ENCODE peak calls at places on chromosomes 5 and 9, in ten cellular contexts. One of them, this sample, is unnamed.
A peak's percentile ranks its signal among the peaks of the same experiment; 100 is the strongest.

GRCh38 chr9:137312852-137313325 is 10.8 kb upstream of the NRARP start:
- DNase-seq in AG09309: no peak
- DNase-seq in fibroblast of pulmonary artery: no peak
- DNase-seq in effector memory CD4-positive, alpha-beta T cell: no peak
- DNase-seq in EL: no peak
- DNase-seq in glutamatergic neuron: peak; percentile 21
- DNase-seq in Kasumi-1: no peak
- DNase-seq in naive thymus-derived CD4-positive, alpha-beta T cell: no peak
- DNase-seq in B cell: peak; percentile 47
- DNase-seq in glomerular endothelial cell: no peak
- DNase-seq in this sample: no peak

GRCh38 chr5:111070272-111071134 is 1.0 kb upstream of the TSLP start:
- DNase-seq in AG09309: no peak
- DNase-seq in fibroblast of pulmonary artery: no peak
- DNase-seq in effector memory CD4-positive, alpha-beta T cell: no peak
- DNase-seq in EL: peak; percentile 41
- DNase-seq in glutamatergic neuron: peak; percentile 73
- DNase-seq in Kasumi-1: no peak
- DNase-seq in naive thymus-derived CD4-positive, alpha-beta T cell: no peak
- DNase-seq in B cell: no peak
- DNase-seq in glomerular endothelial cell: no peak
- DNase-seq in this sample: no peak

GRCh38 chr5:134879456-134879855 is 5.3 kb downstream of the TXNDC15 start:
- DNase-seq in AG09309: no peak
- DNase-seq in fibroblast of pulmonary artery: no peak
- DNase-seq in effector memory CD4-positive, alpha-beta T cell: no peak
- DNase-seq in EL: no peak
- DNase-seq in glutamatergic neuron: no peak
- DNase-seq in Kasumi-1: no peak
- DNase-seq in naive thymus-derived CD4-positive, alpha-beta T cell: no peak
- DNase-seq in B cell: no peak
- DNase-seq in glomerular endothelial cell: no peak
- DNase-seq in this sample: no peak

GRCh38 chr9:92950359-92950955 is 3.1 kb downstream of the FGD3 start:
- DNase-seq in AG09309: no peak
- DNase-seq in fibroblast of pulmonary artery: no peak
- DNase-seq in effector memory CD4-positive, alpha-beta T cell: no peak
- DNase-seq in EL: no peak
- DNase-seq in glutamatergic neuron: no peak
- DNase-seq in Kasumi-1: no peak
- DNase-seq in naive thymus-derived CD4-positive, alpha-beta T cell: no peak
- DNase-seq in B cell: no peak
- DNase-seq in glomerular endothelial cell: no peak
- DNase-seq in this sample: no peak

GRCh38 chr5:136062563-136063274 is 33.9 kb downstream of the TGFBI start:
- DNase-seq in AG09309: no peak
- DNase-seq in fibroblast of pulmonary artery: peak; percentile 65
- DNase-seq in effector memory CD4-positive, alpha-beta T cell: no peak
- DNase-seq in EL: peak; percentile 39
- DNase-seq in glutamatergic neuron: no peak
- DNase-seq in Kasumi-1: peak; percentile 83
- DNase-seq in naive thymus-derived CD4-positive, alpha-beta T cell: no peak
- DNase-seq in B cell: no peak
- DNase-seq in glomerular endothelial cell: no peak
- DNase-seq in this sample: peak; percentile 62

GRCh38 chr5:40240111-40240510 is 439.6 kb upstream of the PTGER4 start:
- DNase-seq in AG09309: no peak
- DNase-seq in fibroblast of pulmonary artery: peak; percentile 24
- DNase-seq in effector memory CD4-positive, alpha-beta T cell: no peak
- DNase-seq in EL: peak; percentile 36
- DNase-seq in glutamatergic neuron: no peak
- DNase-seq in Kasumi-1: no peak
- DNase-seq in naive thymus-derived CD4-positive, alpha-beta T cell: no peak
- DNase-seq in B cell: no peak
- DNase-seq in glomerular endothelial cell: no peak
- DNase-seq in this sample: peak; percentile 23

GRCh38 chr5:57783693-57784092 is 301.1 kb upstream of the ACTBL2 start:
- DNase-seq in AG09309: no peak
- DNase-seq in fibroblast of pulmonary artery: no peak
- DNase-seq in effector memory CD4-positive, alpha-beta T cell: no peak
- DNase-seq in EL: peak; percentile 23
- DNase-seq in glutamatergic neuron: no peak
- DNase-seq in Kasumi-1: no peak
- DNase-seq in naive thymus-derived CD4-positive, alpha-beta T cell: no peak
- DNase-seq in B cell: no peak
- DNase-seq in glomerular endothelial cell: no peak
- DNase-seq in this sample: no peak

GRCh38 chr5:119302916-119303897 is 52.6 kb upstream of the TNFAIP8 start:
- DNase-seq in AG09309: peak; percentile 91
- DNase-seq in fibroblast of pulmonary artery: peak; percentile 93
- DNase-seq in effector memory CD4-positive, alpha-beta T cell: no peak
- DNase-seq in EL: peak; percentile 98
- DNase-seq in glutamatergic neuron: no peak
- DNase-seq in Kasumi-1: peak; percentile 69
- DNase-seq in naive thymus-derived CD4-positive, alpha-beta T cell: no peak
- DNase-seq in B cell: no peak
- DNase-seq in glomerular endothelial cell: peak; percentile 37
- DNase-seq in this sample: peak; percentile 70

GRCh38 chr5:140293091-140293996 is 9.6 kb downstream of the PFDN1 start:
- DNase-seq in AG09309: no peak
- DNase-seq in fibroblast of pulmonary artery: peak; percentile 70
- DNase-seq in effector memory CD4-positive, alpha-beta T cell: no peak
- DNase-seq in EL: peak; percentile 41
- DNase-seq in glutamatergic neuron: no peak
- DNase-seq in Kasumi-1: no peak
- DNase-seq in naive thymus-derived CD4-positive, alpha-beta T cell: peak; percentile 7
- DNase-seq in B cell: no peak
- DNase-seq in glomerular endothelial cell: no peak
- DNase-seq in this sample: peak; percentile 27

GRCh38 chr9:124652203-124652992 is 118.7 kb downstream of the NR6A1 start:
- DNase-seq in AG09309: peak; percentile 96
- DNase-seq in fibroblast of pulmonary artery: peak; percentile 72
- DNase-seq in effector memory CD4-positive, alpha-beta T cell: no peak
- DNase-seq in EL: peak; percentile 99
- DNase-seq in glutamatergic neuron: no peak
- DNase-seq in Kasumi-1: no peak
- DNase-seq in naive thymus-derived CD4-positive, alpha-beta T cell: no peak
- DNase-seq in B cell: no peak
- DNase-seq in glomerular endothelial cell: no peak
- DNase-seq in this sample: no peak

GRCh38 chr5:75395277-75395676 is 58.3 kb downstream of the HMGCR start:
- DNase-seq in AG09309: no peak
- DNase-seq in fibroblast of pulmonary artery: no peak
- DNase-seq in effector memory CD4-positive, alpha-beta T cell: no peak
- DNase-seq in EL: no peak
- DNase-seq in glutamatergic neuron: no peak
- DNase-seq in Kasumi-1: no peak
- DNase-seq in naive thymus-derived CD4-positive, alpha-beta T cell: no peak
- DNase-seq in B cell: no peak
- DNase-seq in glomerular endothelial cell: no peak
- DNase-seq in this sample: no peak

GRCh38 chr9:121120386-121120785 is 45.6 kb downstream of the CNTRL start:
- DNase-seq in AG09309: no peak
- DNase-seq in fibroblast of pulmonary artery: no peak
- DNase-seq in effector memory CD4-positive, alpha-beta T cell: no peak
- DNase-seq in EL: no peak
- DNase-seq in glutamatergic neuron: no peak
- DNase-seq in Kasumi-1: no peak
- DNase-seq in naive thymus-derived CD4-positive, alpha-beta T cell: no peak
- DNase-seq in B cell: no peak
- DNase-seq in glomerular endothelial cell: no peak
- DNase-seq in this sample: peak; percentile 14

GRCh38 chr5:132251220-132251725 is 6.2 kb upstream of the PDLIM4 start:
- DNase-seq in AG09309: no peak
- DNase-seq in fibroblast of pulmonary artery: peak; percentile 24
- DNase-seq in effector memory CD4-positive, alpha-beta T cell: no peak
- DNase-seq in EL: peak; percentile 28
- DNase-seq in glutamatergic neuron: no peak
- DNase-seq in Kasumi-1: no peak
- DNase-seq in naive thymus-derived CD4-positive, alpha-beta T cell: no peak
- DNase-seq in B cell: no peak
- DNase-seq in glomerular endothelial cell: no peak
- DNase-seq in this sample: no peak

GRCh38 chr5:91867799-91868198 is 484.7 kb upstream of the ARRDC3 start:
- DNase-seq in AG09309: no peak
- DNase-seq in fibroblast of pulmonary artery: no peak
- DNase-seq in effector memory CD4-positive, alpha-beta T cell: no peak
- DNase-seq in EL: no peak
- DNase-seq in glutamatergic neuron: no peak
- DNase-seq in Kasumi-1: no peak
- DNase-seq in naive thymus-derived CD4-positive, alpha-beta T cell: no peak
- DNase-seq in B cell: no peak
- DNase-seq in glomerular endothelial cell: no peak
- DNase-seq in this sample: no peak

GRCh38 chr5:139543423-139543991 is 17.6 kb upstream of the UBE2D2 start:
- DNase-seq in AG09309: no peak
- DNase-seq in fibroblast of pulmonary artery: peak; percentile 27
- DNase-seq in effector memory CD4-positive, alpha-beta T cell: peak; percentile 11
- DNase-seq in EL: no peak
- DNase-seq in glutamatergic neuron: peak; percentile 79
- DNase-seq in Kasumi-1: peak; percentile 28
- DNase-seq in naive thymus-derived CD4-positive, alpha-beta T cell: peak; percentile 47
- DNase-seq in B cell: peak; percentile 87
- DNase-seq in glomerular endothelial cell: no peak
- DNase-seq in this sample: no peak

GRCh38 chr9:129131300-129132145 is 20.3 kb downstream of the PTPA start:
- DNase-seq in AG09309: no peak
- DNase-seq in fibroblast of pulmonary artery: peak; percentile 74
- DNase-seq in effector memory CD4-positive, alpha-beta T cell: peak; percentile 67
- DNase-seq in EL: peak; percentile 65
- DNase-seq in glutamatergic neuron: peak; percentile 91
- DNase-seq in Kasumi-1: peak; percentile 68
- DNase-seq in naive thymus-derived CD4-positive, alpha-beta T cell: peak; percentile 84
- DNase-seq in B cell: peak; percentile 89
- DNase-seq in glomerular endothelial cell: no peak
- DNase-seq in this sample: peak; percentile 73

GRCh38 chr9:126791406-126792230 is 13.2 kb upstream of the ZBTB43 start:
- DNase-seq in AG09309: peak; percentile 64
- DNase-seq in fibroblast of pulmonary artery: peak; percentile 79
- DNase-seq in effector memory CD4-positive, alpha-beta T cell: no peak
- DNase-seq in EL: peak; percentile 65
- DNase-seq in glutamatergic neuron: no peak
- DNase-seq in Kasumi-1: no peak
- DNase-seq in naive thymus-derived CD4-positive, alpha-beta T cell: no peak
- DNase-seq in B cell: no peak
- DNase-seq in glomerular endothelial cell: peak; percentile 16
- DNase-seq in this sample: no peak

GRCh38 chr9:128731093-128731492 is 7.2 kb upstream of the ZDHHC12 start:
- DNase-seq in AG09309: no peak
- DNase-seq in fibroblast of pulmonary artery: no peak
- DNase-seq in effector memory CD4-positive, alpha-beta T cell: no peak
- DNase-seq in EL: no peak
- DNase-seq in glutamatergic neuron: no peak
- DNase-seq in Kasumi-1: no peak
- DNase-seq in naive thymus-derived CD4-positive, alpha-beta T cell: no peak
- DNase-seq in B cell: no peak
- DNase-seq in glomerular endothelial cell: no peak
- DNase-seq in this sample: no peak

GRCh38 chr5:90434116-90434714 is 24.7 kb upstream of the CETN3 start:
- DNase-seq in AG09309: no peak
- DNase-seq in fibroblast of pulmonary artery: peak; percentile 65
- DNase-seq in effector memory CD4-positive, alpha-beta T cell: no peak
- DNase-seq in EL: peak; percentile 46
- DNase-seq in glutamatergic neuron: peak; percentile 70
- DNase-seq in Kasumi-1: peak; percentile 73
- DNase-seq in naive thymus-derived CD4-positive, alpha-beta T cell: peak; percentile 41
- DNase-seq in B cell: no peak
- DNase-seq in glomerular endothelial cell: no peak
- DNase-seq in this sample: peak; percentile 66